ENCODE peak calls at places on chromosome 22, in five cellular contexts. One of them, this sample, is unnamed.

GRCh38 chr22:22432937-22433336 is 75.6 kb downstream of the ZNF280B start:
- DNase-seq in HepG2: no peak
- DNase-seq in NT2/D1: no peak
- DNase-seq in GM12878: no peak
- DNase-seq in H1: no peak
- DNase-seq in this sample: no peak

GRCh38 chr22:46045459-46046298 is 68.7 kb upstream of the WNT7B start:
- DNase-seq in NT2/D1: no peak
- DNase-seq in HepG2: no peak
- DNase-seq in GM12878: no peak
- DNase-seq in H1: no peak
- DNase-seq in this sample: no peak

GRCh38 chr22:37328017-37328416 is 45.7 kb downstream of the CYTH4 start:
- DNase-seq in HepG2: no peak
- DNase-seq in GM12878: no peak
- DNase-seq in H1: no peak
- DNase-seq in NT2/D1: no peak
- DNase-seq in this sample: no peak

GRCh38 chr22:19892249-19892879 is 37.7 kb upstream of the GNB1L start:
- DNase-seq in H1: no peak
- DNase-seq in HepG2: peak
- DNase-seq in GM12878: no peak
- DNase-seq in NT2/D1: no peak
- DNase-seq in this sample: no peak

GRCh38 chr22:45692549-45692948 is 20.9 kb downstream of the ATXN10 start:
- DNase-seq in GM12878: no peak
- DNase-seq in HepG2: no peak
- DNase-seq in NT2/D1: no peak
- DNase-seq in H1: no peak
- DNase-seq in this sample: no peak

GRCh38 chr22:44454113-44454769 is 43.8 kb downstream of the RTL6 start:
- DNase-seq in GM12878: no peak
- DNase-seq in HepG2: no peak
- DNase-seq in NT2/D1: no peak
- DNase-seq in H1: no peak
- DNase-seq in this sample: no peak

GRCh38 chr22:23784215-23784732 is 2.5 kb upstream of the SMARCB1 start:
- DNase-seq in GM12878: no peak
- DNase-seq in H1: no peak
- DNase-seq in NT2/D1: no peak
- DNase-seq in HepG2: peak
- DNase-seq in this sample: no peak

GRCh38 chr22:34804588-34804987 is 261.4 kb upstream of the ISX start:
- DNase-seq in HepG2: no peak
- DNase-seq in H1: no peak
- DNase-seq in GM12878: no peak
- DNase-seq in NT2/D1: no peak
- DNase-seq in this sample: no peak

GRCh38 chr22:44080936-44081853 is 57.1 kb downstream of the PARVB start:
- DNase-seq in H1: peak
- DNase-seq in NT2/D1: peak
- DNase-seq in GM12878: no peak
- DNase-seq in HepG2: peak
- DNase-seq in this sample: peak

GRCh38 chr22:38824587-38824986 is 19.2 kb downstream of the NPTXR start:
- DNase-seq in NT2/D1: peak
- DNase-seq in GM12878: no peak
- DNase-seq in HepG2: peak
- DNase-seq in H1: peak
- DNase-seq in this sample: peak

GRCh38 chr22:29767289-29768051 is at the start of gene UQCR10:
- DNase-seq in H1: peak
- DNase-seq in GM12878: no peak
- DNase-seq in HepG2: peak
- DNase-seq in NT2/D1: peak
- DNase-seq in this sample: peak

GRCh38 chr22:35981900-35982299 is 46.7 kb downstream of the RBFOX2 start:
- DNase-seq in H1: no peak
- DNase-seq in NT2/D1: no peak
- DNase-seq in HepG2: no peak
- DNase-seq in GM12878: no peak
- DNase-seq in this sample: no peak

GRCh38 chr22:35978889-35979288 is 49.7 kb downstream of the RBFOX2 start:
- DNase-seq in H1: no peak
- DNase-seq in GM12878: no peak
- DNase-seq in HepG2: no peak
- DNase-seq in NT2/D1: no peak
- DNase-seq in this sample: no peak

GRCh38 chr22:35973388-35973787 is 55.2 kb downstream of the RBFOX2 start:
- DNase-seq in NT2/D1: no peak
- DNase-seq in GM12878: no peak
- DNase-seq in H1: no peak
- DNase-seq in HepG2: no peak
- DNase-seq in this sample: no peak

GRCh38 chr22:35972559-35972958 is 56.1 kb downstream of the RBFOX2 start:
- DNase-seq in H1: no peak
- DNase-seq in HepG2: no peak
- DNase-seq in NT2/D1: no peak
- DNase-seq in GM12878: no peak
- DNase-seq in this sample: no peak

DNA sequence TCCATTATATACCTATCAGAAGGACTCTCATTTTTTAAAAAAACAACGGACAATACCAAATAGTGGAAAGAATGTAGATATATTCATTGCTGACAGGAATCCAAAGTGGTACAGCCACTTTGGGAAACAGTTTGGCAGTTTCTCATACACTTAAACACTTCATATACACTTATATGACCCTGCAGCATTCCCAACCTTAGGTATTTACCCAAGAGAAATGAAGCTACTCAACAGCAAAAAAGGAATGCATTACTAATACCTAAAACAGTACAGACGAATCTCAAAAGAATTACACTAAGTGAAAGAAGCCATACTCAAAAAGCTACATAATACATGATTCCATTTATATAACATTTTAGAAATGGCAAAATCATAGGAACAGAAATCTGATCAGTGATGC is 51.5 kb downstream of the RBFOX2 start:
- DNase-seq in HepG2: no peak
- DNase-seq in H1: no peak
- DNase-seq in GM12878: no peak
- DNase-seq in NT2/D1: no peak
- DNase-seq in this sample: no peak
- TF ChIP-seq SUZ12 in HepG2: no peak
- TF ChIP-seq SUZ12 in H1: no peak
- TF ChIP-seq SUZ12 in GM12878: no peak
- TF ChIP-seq SUZ12 in NT2/D1: no peak
- TF ChIP-seq SUZ12 in this sample: no peak

GRCh38 chr22:50015451-50016307 is 3.1 kb upstream of the IL17REL start:
- DNase-seq in HepG2: no peak
- DNase-seq in H1: peak
- DNase-seq in GM12878: no peak
- DNase-seq in NT2/D1: no peak
- DNase-seq in this sample: no peak
- TF ChIP-seq SUZ12 in HepG2: no peak
- TF ChIP-seq SUZ12 in H1: no peak
- TF ChIP-seq SUZ12 in GM12878: no peak
- TF ChIP-seq SUZ12 in NT2/D1: no peak
- TF ChIP-seq SUZ12 in this sample: no peak

GRCh38 chr22:41009222-41009948 is 58.2 kb downstream of the RBX1 start:
- DNase-seq in H1: no peak
- DNase-seq in HepG2: no peak
- DNase-seq in NT2/D1: no peak
- DNase-seq in GM12878: no peak
- DNase-seq in this sample: no peak
- TF ChIP-seq SUZ12 in H1: no peak
- TF ChIP-seq SUZ12 in HepG2: no peak
- TF ChIP-seq SUZ12 in NT2/D1: no peak
- TF ChIP-seq SUZ12 in GM12878: no peak
- TF ChIP-seq SUZ12 in this sample: no peak

GRCh38 chr22:49204599-49205214 is 623.0 kb downstream of the BRD1 start:
- DNase-seq in GM12878: no peak
- DNase-seq in H1: peak
- DNase-seq in HepG2: no peak
- DNase-seq in NT2/D1: no peak
- DNase-seq in this sample: no peak

GRCh38 chr22:49206281-49206680 is 621.4 kb downstream of the BRD1 start:
- DNase-seq in GM12878: no peak
- DNase-seq in NT2/D1: no peak
- DNase-seq in H1: peak
- DNase-seq in HepG2: no peak
- DNase-seq in this sample: no peak

GRCh38 chr22:49203863-49204598 is 623.6 kb downstream of the BRD1 start:
- DNase-seq in GM12878: no peak
- DNase-seq in H1: peak
- DNase-seq in HepG2: no peak
- DNase-seq in NT2/D1: no peak
- DNase-seq in this sample: no peak

GRCh38 chr22:49207008-49207775 is 620.5 kb downstream of the BRD1 start:
- DNase-seq in HepG2: no peak
- DNase-seq in GM12878: no peak
- DNase-seq in H1: peak
- DNase-seq in NT2/D1: no peak
- DNase-seq in this sample: no peak

GRCh38 chr22:49205401-49205800 is 622.3 kb downstream of the BRD1 start:
- DNase-seq in GM12878: no peak
- DNase-seq in H1: peak
- DNase-seq in HepG2: no peak
- DNase-seq in NT2/D1: no peak
- DNase-seq in this sample: no peak
- TF ChIP-seq SUZ12 in GM12878: no peak
- TF ChIP-seq SUZ12 in H1: no peak
- TF ChIP-seq SUZ12 in HepG2: no peak
- TF ChIP-seq SUZ12 in NT2/D1: no peak
- TF ChIP-seq SUZ12 in this sample: no peak

GRCh38 chr22:32986773-32987050 is 71.5 kb downstream of the SYN3 start:
- DNase-seq in HepG2: no peak
- DNase-seq in NT2/D1: no peak
- DNase-seq in GM12878: no peak
- DNase-seq in H1: no peak
- DNase-seq in this sample: no peak
- TF ChIP-seq SUZ12 in HepG2: no peak
- TF ChIP-seq SUZ12 in NT2/D1: no peak
- TF ChIP-seq SUZ12 in GM12878: no peak
- TF ChIP-seq SUZ12 in H1: no peak
- TF ChIP-seq SUZ12 in this sample: no peak

GRCh38 chr22:42270178-42270511 is 308 bp downstream of the TCF20 start:
- DNase-seq in H1: peak
- DNase-seq in NT2/D1: no peak
- DNase-seq in GM12878: no peak
- DNase-seq in HepG2: no peak
- DNase-seq in this sample: no peak
- TF ChIP-seq SUZ12 in H1: no peak
- TF ChIP-seq SUZ12 in NT2/D1: no peak
- TF ChIP-seq SUZ12 in GM12878: no peak
- TF ChIP-seq SUZ12 in HepG2: no peak
- TF ChIP-seq SUZ12 in this sample: no peak

GRCh38 chr22:28006271-28006670 is 87.2 kb upstream of the PITPNB start:
- DNase-seq in GM12878: no peak
- DNase-seq in HepG2: no peak
- DNase-seq in H1: no peak
- DNase-seq in NT2/D1: no peak
- DNase-seq in this sample: no peak
- TF ChIP-seq SUZ12 in GM12878: no peak
- TF ChIP-seq SUZ12 in HepG2: no peak
- TF ChIP-seq SUZ12 in H1: no peak
- TF ChIP-seq SUZ12 in NT2/D1: no peak
- TF ChIP-seq SUZ12 in this sample: no peak